ENCODE peak calls at places on chromosomes 2 and 18, in four cellular contexts. One of them, this sample, is unnamed.

GRCh38 chr2:198042189-198042588 is 237.8 kb downstream of the PLCL1 start:
- DNase-seq in epithelial cell of proximal tubule: no peak
- DNase-seq in NCI-H446 treated with DMSO at 0.1 percent for 48 hours: no peak
- DNase-seq in MCF 10A: no peak
- DNase-seq in this sample: no peak

GRCh38 chr18:51068111-51068510 is 38.1 kb downstream of the SMAD4 start:
- DNase-seq in epithelial cell of proximal tubule: no peak
- DNase-seq in NCI-H446 treated with DMSO at 0.1 percent for 48 hours: no peak
- DNase-seq in MCF 10A: peak; percentile 20
- DNase-seq in this sample: no peak

GRCh38 chr2:206274434-206275273 is at the start of gene ZDBF2:
- DNase-seq in epithelial cell of proximal tubule: no peak
- DNase-seq in NCI-H446 treated with DMSO at 0.1 percent for 48 hours: peak; percentile 31
- DNase-seq in MCF 10A: peak; percentile 52
- DNase-seq in this sample: no peak

GRCh38 chr2:215002500-215002899 is 135.9 kb downstream of the ABCA12 start:
- DNase-seq in epithelial cell of proximal tubule: no peak
- DNase-seq in NCI-H446 treated with DMSO at 0.1 percent for 48 hours: peak; percentile 6
- DNase-seq in MCF 10A: peak; percentile 55
- DNase-seq in this sample: peak; percentile 20

GRCh38 chr2:221915926-221916325 is 343.8 kb upstream of the EPHA4 start:
- DNase-seq in epithelial cell of proximal tubule: no peak
- DNase-seq in NCI-H446 treated with DMSO at 0.1 percent for 48 hours: no peak
- DNase-seq in MCF 10A: no peak
- DNase-seq in this sample: no peak

GRCh38 chr2:77484026-77484425 is 38.1 kb downstream of the LRRTM4 start:
- DNase-seq in epithelial cell of proximal tubule: no peak
- DNase-seq in NCI-H446 treated with DMSO at 0.1 percent for 48 hours: no peak
- DNase-seq in MCF 10A: no peak
- DNase-seq in this sample: no peak

GRCh38 chr2:41937464-41937861 is 110.4 kb upstream of the PKDCC start:
- DNase-seq in epithelial cell of proximal tubule: no peak
- DNase-seq in NCI-H446 treated with DMSO at 0.1 percent for 48 hours: no peak
- DNase-seq in MCF 10A: no peak
- DNase-seq in this sample: no peak

GRCh38 chr2:1748741-1749488 is 4.6 kb upstream of the PXDN start:
- DNase-seq in epithelial cell of proximal tubule: no peak
- DNase-seq in NCI-H446 treated with DMSO at 0.1 percent for 48 hours: no peak
- DNase-seq in MCF 10A: no peak
- DNase-seq in this sample: no peak

GRCh38 chr18:3921826-3922225 is 471.9 kb downstream of the TGIF1 start:
- DNase-seq in epithelial cell of proximal tubule: no peak
- DNase-seq in NCI-H446 treated with DMSO at 0.1 percent for 48 hours: no peak
- DNase-seq in MCF 10A: no peak
- DNase-seq in this sample: no peak

GRCh38 chr2:48144777-48145176 is 238.5 kb upstream of the FBXO11 start:
- DNase-seq in epithelial cell of proximal tubule: no peak
- DNase-seq in NCI-H446 treated with DMSO at 0.1 percent for 48 hours: no peak
- DNase-seq in MCF 10A: peak; percentile 12
- DNase-seq in this sample: no peak